ENCODE peak calls at places on chromosomes 7 and 10, in eight cellular contexts. Q, M, D, B, U, L, N and T are unnamed samples.

GRCh38 chr10:25390733-25391132 is 215.9 kb downstream of the GPR158 start:
- DNase-seq in Q (no peak), U (no peak), D (no peak), N (no peak), M (no peak), B (no peak), L (no peak), T (no peak)

GRCh38 chr10:5515948-5516761 is 8.6 kb upstream of the CALML3 start:
- DNase-seq in B (no peak), M (no peak), L (no peak), Q (no peak), D (no peak), N (no peak), U (peak), T (no peak)

GRCh38 chr7:45897042-45897690 is 8.9 kb downstream of the IGFBP1 start:
- DNase-seq in N (no peak), M (peak), L (no peak), U (no peak), D (peak), Q (no peak), B (no peak), T (no peak)

GRCh38 chr7:103657474-103657894 is 211.5 kb upstream of the SLC26A5 start:
- DNase-seq in U (no peak), D (no peak), M (no peak), L (no peak), Q (no peak), B (no peak), N (no peak), T (no peak)

GRCh38 chr7:84154991-84155781 is 39.4 kb downstream of the SEMA3A start:
- DNase-seq in Q (no peak), U (no peak), N (no peak), L (no peak), B (no peak), D (no peak), M (peak), T (no peak)

GRCh38 chr10:122576291-122576690 is 15.7 kb downstream of the DMBT1 start:
- DNase-seq in L (no peak), U (no peak), N (no peak), Q (no peak), M (no peak), D (no peak), B (no peak), T (no peak)

GRCh38 chr10:133213641-133214467 is 16.2 kb upstream of the UTF1 start:
- DNase-seq in U (no peak), M (no peak), B (no peak), Q (no peak), N (no peak), L (no peak), D (no peak), T (no peak)

GRCh38 chr10:74329873-74330272 is 178.9 kb downstream of the ADK start:
- DNase-seq in M (peak), N (no peak), L (no peak), D (no peak), B (no peak), Q (no peak), U (no peak), T (no peak)

GRCh38 chr10:119518176-119518575 is 24.3 kb downstream of the RGS10 start:
- DNase-seq in B (no peak), U (no peak), M (no peak), Q (no peak), D (no peak), N (no peak), L (no peak), T (no peak)

GRCh38 chr7:22791204-22792158 is 31.2 kb downstream of the TOMM7 start:
- DNase-seq in U (no peak), D (peak), N (no peak), B (no peak), M (peak), L (no peak), Q (no peak), T (no peak)

GRCh38 chr7:139697031-139697430 is 80.8 kb downstream of the HIPK2 start:
- DNase-seq in U (peak), D (no peak), N (peak), L (no peak), M (no peak), Q (no peak), B (no peak), T (no peak)

GRCh38 chr7:19009241-19009935 is 108.0 kb downstream of the TWIST1 start:
- DNase-seq in D (peak), Q (no peak), U (no peak), B (no peak), M (peak), L (no peak), N (no peak), T (no peak)

GRCh38 chr10:103499881-103500280 is 6.4 kb downstream of the NEURL1 start:
- DNase-seq in M (no peak), U (no peak), B (no peak), D (no peak), Q (no peak), L (no peak), N (no peak), T (no peak)

GRCh38 chr7:29146888-29147609 is 712 bp upstream of the CPVL start:
- DNase-seq in U (peak), N (no peak), B (no peak), M (peak), Q (peak), L (no peak), D (no peak), T (no peak)

GRCh38 chr10:121036431-121036830 is 185.3 kb downstream of the WDR11 start:
- DNase-seq in N (no peak), D (no peak), M (no peak), L (no peak), U (no peak), Q (no peak), B (no peak), T (no peak)

GRCh38 chr7:37000514-37000913 is 276.2 kb upstream of the AOAH start:
- DNase-seq in Q (no peak), U (no peak), D (no peak), N (no peak), L (no peak), B (no peak), M (no peak), T (no peak)

GRCh38 chr7:42726066-42726785 is 185.6 kb downstream of the C7orf25 start:
- DNase-seq in D (no peak), N (no peak), M (peak), U (no peak), Q (no peak), B (no peak), L (no peak), T (no peak)

GRCh38 chr10:103678104-103678526 is 177.3 kb downstream of the SH3PXD2A start:
- DNase-seq in D (peak), B (peak), M (peak), L (peak), Q (peak), N (peak), U (peak), T (peak)

GRCh38 chr7:114818501-114818900 is 103.4 kb upstream of the MDFIC start:
- DNase-seq in D (peak), U (no peak), Q (no peak), N (peak), L (no peak), B (no peak), M (peak), T (no peak)

GRCh38 chr10:133419211-133419950 is 5.0 kb downstream of the SPRN start:
- DNase-seq in Q (no peak), B (no peak), M (no peak), N (no peak), L (no peak), U (no peak), D (no peak), T (no peak)

GRCh38 chr7:6680146-6680545 is 26.6 kb downstream of the ZNF12 start:
- DNase-seq in N (no peak), U (no peak), D (no peak), B (no peak), L (no peak), M (no peak), Q (no peak), T (no peak)

GRCh38 chr10:100519321-100520051 is at the start of gene SEC31B:
- DNase-seq in Q (no peak), M (no peak), U (peak), B (no peak), L (no peak), N (no peak), D (no peak), T (no peak)

GRCh38 chr10:49633327-49634045 is 19.6 kb downstream of the CHAT start:
- DNase-seq in M (no peak), B (no peak), D (no peak), L (no peak), U (no peak), Q (no peak), N (no peak), T (no peak)

GRCh38 chr10:108784534-108784933 is 1138.8 kb downstream of the XPNPEP1 start:
- DNase-seq in M (no peak), U (no peak), D (no peak), L (no peak), N (no peak), Q (no peak), B (no peak), T (no peak)